ENCODE peak calls at places on chromosomes 11 and 22, in four cellular contexts. H is K562, V is GM12865, G is retinal pigment epithelial cell. Z is an unnamed sample.

GRCh38 chr11:22875869-22876473 is 15.7 kb upstream of the CCDC179 start:
- DNase-seq in H (peak; percentile 88), V (peak; percentile 84), G (peak; percentile 59), Z (peak; percentile 82)

GRCh38 chr11:22730319-22730718 is 63.9 kb downstream of the GAS2 start:
- DNase-seq in H (no peak), V (peak; percentile 35), G (no peak), Z (peak; percentile 1)

GRCh38 chr11:132866783-132867545 is 665.3 kb downstream of the OPCML start:
- DNase-seq in H (no peak), V (no peak), G (no peak), Z (no peak)

GRCh38 chr22:44926124-44926475 is 83.7 kb downstream of the PHF21B start:
- DNase-seq in H (no peak), V (no peak), G (no peak), Z (no peak)

GRCh38 chr11:94196363-94196762 is 67.7 kb downstream of the PANX1 start:
- DNase-seq in H (no peak), V (no peak), G (no peak), Z (peak; percentile 44)

GRCh38 chr11:13487661-13488030 is 8.2 kb downstream of the PTH start:
- DNase-seq in H (peak; percentile 52), V (peak; percentile 47), G (no peak), Z (peak; percentile 1)

GRCh38 chr11:123434262-123434661 is 4.2 kb downstream of the GRAMD1B start:
- DNase-seq in H (peak; percentile 17), V (peak; percentile 62), G (no peak), Z (peak; percentile 28)

GRCh38 chr11:10568486-10568941 is at the start of gene LYVE1:
- DNase-seq in H (peak; percentile 12), V (no peak), G (no peak), Z (peak; percentile 47)

GRCh38 chr22:37818397-37819099 is 4.6 kb upstream of the GALR3 start:
- DNase-seq in H (no peak), V (peak; percentile 81), G (no peak), Z (peak; percentile 51)

GRCh38 chr11:39724404-39724803 is 1735.0 kb downstream of the LRRC4C start:
- DNase-seq in H (no peak), V (no peak), G (no peak), Z (no peak)

GRCh38 chr11:100692290-100692689 is 5.2 kb downstream of the ARHGAP42 start:
- DNase-seq in H (no peak), V (no peak), G (no peak), Z (no peak)

GRCh38 chr11:10149553-10149952 is 144.5 kb downstream of the SBF2 start:
- DNase-seq in H (no peak), V (no peak), G (no peak), Z (no peak)

GRCh38 chr11:116078101-116078561 is 573.9 kb upstream of the CADM1 start:
- DNase-seq in H (peak; percentile 13), V (peak; percentile 51), G (no peak), Z (no peak)

GRCh38 chr11:848988-849824 is 6.6 kb downstream of the TSPAN4 start:
- DNase-seq in H (no peak), V (no peak), G (no peak), Z (no peak)

GRCh38 chr11:65615950-65616574 is 486 bp downstream of the PCNX3 start:
- DNase-seq in H (peak; percentile 81), V (peak; percentile 66), G (no peak), Z (no peak)

GRCh38 chr11:12110201-12110713 is at the start of gene MICAL2:
- DNase-seq in H (peak; percentile 95), V (peak; percentile 89), G (peak; percentile 52), Z (peak; percentile 82)

GRCh38 chr22:40026641-40027040 is 31.9 kb downstream of the FAM83F start:
- DNase-seq in H (no peak), V (no peak), G (no peak), Z (no peak)

GRCh38 chr11:61919841-61920631 is 2.7 kb upstream of the RAB3IL1 start:
- DNase-seq in H (peak; percentile 97), V (no peak), G (no peak), Z (no peak)

GRCh38 chr11:27722945-27723344 is 22.7 kb upstream of the BDNF start:
- DNase-seq in H (no peak), V (no peak), G (no peak), Z (no peak)

GRCh38 chr22:31604746-31605705 is 57.0 kb downstream of the PISD start:
- DNase-seq in H (no peak), V (no peak), G (no peak), Z (no peak)

GRCh38 chr11:47186076-47186936 is at the start of gene PACSIN3:
- DNase-seq in H (peak; percentile 64), V (peak; percentile 45), G (no peak), Z (no peak)

GRCh38 chr22:26417406-26417805 is 11.7 kb upstream of the ASPHD2 start:
- DNase-seq in H (no peak), V (no peak), G (no peak), Z (no peak)
- H3K4me3 ChIP-seq in H (no peak overlapping the region), V (no peak overlapping the region), G (no peak overlapping the region), Z (no peak overlapping the region)

GRCh38 chr22:17540481-17540880 is 22.8 kb upstream of the SLC25A18 start:
- DNase-seq in H (peak; percentile 51), V (no peak), G (no peak), Z (no peak)
- TF ChIP-seq CTCF in H (peak; percentile 69), V (no peak), G (no peak), Z (no peak)

DNA sequence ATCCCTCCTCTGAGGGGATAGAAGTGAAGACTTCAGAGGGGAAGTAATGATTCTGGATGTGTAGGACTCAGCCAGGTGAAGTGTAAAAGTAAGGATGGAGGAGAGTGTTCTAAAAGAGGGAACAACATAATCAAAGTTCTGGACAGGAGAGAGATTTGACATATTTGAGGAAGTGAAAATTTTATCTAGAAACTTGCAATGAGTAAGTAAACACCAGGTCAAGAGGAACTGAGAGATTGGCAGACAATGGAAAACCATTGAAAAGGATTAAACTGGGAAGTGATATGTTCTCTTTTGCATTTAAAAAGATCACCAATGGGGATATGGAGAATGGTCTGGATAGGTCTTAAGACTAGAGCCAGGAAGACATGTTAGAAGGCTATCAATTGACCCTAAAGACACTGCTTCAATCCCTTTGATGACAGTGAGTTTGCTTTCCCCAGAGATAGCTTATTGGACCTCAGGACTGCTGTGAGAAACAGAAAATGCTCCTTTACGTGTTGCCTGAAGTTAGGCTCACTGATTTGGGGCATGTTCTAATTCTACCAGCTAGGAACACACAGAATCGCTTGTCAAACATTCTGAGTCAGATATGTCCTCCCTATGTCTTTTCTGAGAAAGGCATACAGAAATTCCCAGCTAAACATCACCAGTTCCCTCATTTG is 145.1 kb downstream of the MAML2 start:
- DNase-seq in H (no peak), V (peak; percentile 69), G (no peak), Z (no peak)
- H3K4me3 ChIP-seq in H (no peak overlapping the region), V (no peak overlapping the region), G (no peak overlapping the region), Z (no peak overlapping the region)

GRCh38 chr11:64007629-64008282 is 21.5 kb downstream of the OTUB1 start:
- DNase-seq in H (peak; percentile 97), V (no peak), G (peak; percentile 71), Z (peak; percentile 27)
- TF ChIP-seq CTCF in H (peak; percentile 47), V (no peak), G (peak; percentile 25), Z (no peak)

GRCh38 chr11:35682230-35683195 is 19.9 kb downstream of the TRIM44 start:
- DNase-seq in H (no peak), V (no peak), G (no peak), Z (peak; percentile 40)
- H3K4me3 ChIP-seq in H (no peak overlapping the region), V (no peak overlapping the region), G (no peak overlapping the region), Z (no peak overlapping the region)

GRCh38 chr11:45298718-45299117 is 12.6 kb upstream of the SYT13 start:
- DNase-seq in H (no peak), V (no peak), G (no peak), Z (no peak)
- TF ChIP-seq CTCF in H (peak; percentile 3), V (no peak), G (no peak), Z (no peak)